ENCODE peak calls at places on chromosomes 2 and 18, in seven cellular contexts. A is AG04450, V is foreskin fibroblast, Y is epithelial cell of esophagus, X is IMR-90, W is astrocyte, L is lung. D is an unnamed sample.

GRCh38 chr2:30710016-30710415 is 97.2 kb downstream of the CAPN13 start:
- DNase-seq in L (peak; percentile 26), W (no peak), A (no peak), Y (no peak), X (no peak), V (no peak), D (no peak)

GRCh38 chr2:223123859-223124610 is 72.0 kb downstream of the KCNE4 start:
- DNase-seq in A (no peak), Y (no peak), V (peak; percentile 72), X (peak; percentile 22), W (no peak), L (no peak), D (no peak)

GRCh38 chr2:194602750-194603149 is 1054.3 kb upstream of the SLC39A10 start:
- DNase-seq in V (no peak), W (no peak), X (no peak), L (no peak), Y (peak; percentile 9), A (no peak), D (no peak)

GRCh38 chr2:227853765-227854271 is 17.6 kb upstream of the DAW1 start:
- DNase-seq in W (peak; percentile 66), Y (peak; percentile 28), X (peak; percentile 30), V (no peak), L (no peak), A (no peak), D (no peak)

GRCh38 chr18:13797157-13797611 is 26.8 kb upstream of the MC5R start:
- DNase-seq in V (no peak), Y (peak; percentile 82), W (peak; percentile 59), A (no peak), L (no peak), X (no peak), D (no peak)

GRCh38 chr2:37912056-37912455 is 13.0 kb upstream of the RMDN2 start:
- DNase-seq in V (peak; percentile 14), A (no peak), Y (peak; percentile 39), W (peak; percentile 56), X (peak; percentile 72), L (no peak), D (no peak)

GRCh38 chr2:64568836-64569235 is 44.7 kb downstream of the AFTPH start:
- DNase-seq in X (peak; percentile 3), W (no peak), L (no peak), A (no peak), Y (no peak), V (no peak), D (no peak)

GRCh38 chr2:162016080-162016479 is 57.9 kb downstream of the DPP4 start:
- DNase-seq in X (no peak), A (no peak), L (no peak), W (no peak), V (no peak), Y (no peak), D (no peak)

GRCh38 chr18:62710417-62710816 is 4.9 kb upstream of the PHLPP1 start:
- DNase-seq in L (no peak), V (peak; percentile 28), X (peak; percentile 33), W (peak; percentile 40), Y (no peak), A (no peak), D (no peak)

GRCh38 chr2:71348302-71348701 is 16.7 kb downstream of the ZNF638 start:
- DNase-seq in L (no peak), Y (peak; percentile 54), V (peak; percentile 33), A (peak; percentile 1), W (peak; percentile 35), X (peak; percentile 65), D (no peak)

GRCh38 chr18:77129150-77129551 is 3.4 kb downstream of the MBP start:
- DNase-seq in Y (peak; percentile 87), W (peak; percentile 99), V (peak; percentile 91), A (peak; percentile 13), L (no peak), X (peak; percentile 68), D (no peak)

GRCh38 chr18:12038082-12038660 is 55.5 kb upstream of the ANKRD62 start:
- DNase-seq in L (no peak), A (no peak), X (no peak), Y (peak; percentile 70), W (peak; percentile 23), V (no peak), D (no peak)

GRCh38 chr18:26185267-26185666 is 41.0 kb upstream of the TAF4B start:
- DNase-seq in A (no peak), L (no peak), X (no peak), Y (peak; percentile 3), W (no peak), V (no peak), D (peak; percentile 8)

GRCh38 chr2:230457073-230457768 is 41.2 kb downstream of the SP100 start:
- DNase-seq in A (no peak), V (no peak), L (no peak), X (no peak), Y (no peak), W (no peak), D (no peak)

GRCh38 chr2:225090746-225091145 is 48.5 kb upstream of the DOCK10 start:
- DNase-seq in A (no peak), W (peak; percentile 70), V (no peak), X (peak; percentile 65), L (no peak), Y (peak; percentile 71), D (no peak)

GRCh38 chr2:187548658-187549057 is 5.6 kb downstream of the TFPI start:
- DNase-seq in X (no peak), V (no peak), A (no peak), W (no peak), Y (no peak), L (no peak), D (no peak)

GRCh38 chr2:33372940-33373553 is 103.4 kb upstream of the RASGRP3 start:
- DNase-seq in L (no peak), V (no peak), A (no peak), Y (peak; percentile 78), W (peak; percentile 19), X (peak; percentile 28), D (peak; percentile 28)

GRCh38 chr2:73856214-73856613 is 27.5 kb downstream of the STAMBP start:
- DNase-seq in V (peak; percentile 92), X (peak; percentile 98), W (peak; percentile 98), L (no peak), A (peak; percentile 78), Y (peak; percentile 35), D (no peak)

GRCh38 chr18:78914586-78914935 is 65.1 kb upstream of the SALL3 start:
- DNase-seq in L (no peak), X (no peak), W (no peak), A (no peak), Y (no peak), V (no peak), D (no peak)

GRCh38 chr18:12750708-12751502 is 48.1 kb downstream of the PSMG2 start:
- DNase-seq in V (no peak), A (no peak), Y (no peak), W (no peak), L (no peak), X (no peak), D (no peak)

GRCh38 chr2:237449193-237449797 is 35.3 kb upstream of the COL6A3 start:
- DNase-seq in X (peak; percentile 48), Y (no peak), W (no peak), A (no peak), V (no peak), L (peak; percentile 55), D (peak; percentile 26)

GRCh38 chr2:187008111-187008510 is 159.1 kb upstream of the ZSWIM2 start:
- DNase-seq in A (no peak), W (peak; percentile 62), Y (peak; percentile 78), V (peak; percentile 32), L (no peak), X (peak; percentile 43), D (no peak)

GRCh38 chr2:227774011-227774624 is 28.4 kb downstream of the SCYGR8 start:
- DNase-seq in A (no peak), V (no peak), W (no peak), X (no peak), Y (peak; percentile 7), L (no peak), D (no peak)

GRCh38 chr2:47486858-47487497 is 84.0 kb downstream of the MSH2 start:
- DNase-seq in A (no peak), X (peak; percentile 18), Y (peak; percentile 42), L (no peak), W (no peak), V (no peak), D (no peak)

GRCh38 chr2:111157071-111157661 is 36.5 kb downstream of the BCL2L11 start:
- DNase-seq in W (no peak), X (no peak), A (no peak), V (no peak), Y (no peak), L (no peak), D (no peak)

GRCh38 chr2:205047273-205047839 is 502.1 kb downstream of the PARD3B start:
- DNase-seq in X (no peak), L (no peak), Y (no peak), A (no peak), V (no peak), W (no peak), D (peak; percentile 30)

GRCh38 chr2:98479959-98480524 is 35.4 kb downstream of the INPP4A start:
- DNase-seq in L (no peak), A (no peak), W (peak; percentile 61), Y (peak; percentile 98), X (peak; percentile 62), V (no peak), D (peak; percentile 43)

GRCh38 chr2:42874838-42875801 is 82.7 kb upstream of the HAAO start:
- DNase-seq in W (no peak), L (no peak), Y (no peak), X (no peak), A (no peak), V (no peak), D (no peak)

GRCh38 chr2:9821805-9822445 is 21.3 kb upstream of the TAF1B start:
- DNase-seq in L (no peak), A (no peak), X (no peak), V (no peak), W (no peak), Y (no peak), D (no peak)

GRCh38 chr2:209772316-209772715 is 684 bp downstream of the UNC80 start:
- DNase-seq in Y (no peak), X (no peak), L (no peak), A (no peak), V (no peak), W (no peak), D (no peak)

GRCh38 chr2:102451968-102452367 is 21.1 kb upstream of the SLC9A4 start:
- DNase-seq in V (no peak), X (no peak), W (no peak), A (no peak), Y (no peak), L (no peak), D (no peak)
- TF ChIP-seq CTCF in V (no peak), X (no peak), W (no peak), A (no peak), Y (no peak), L (no peak), D (no peak)

GRCh38 chr2:207810200-207810788 is 40.6 kb upstream of the FZD5 start:
- DNase-seq in X (no peak), A (no peak), Y (no peak), V (no peak), L (no peak), W (no peak), D (no peak)
- H3K4me3 ChIP-seq in X (no peak overlapping the region), A (no peak overlapping the region), Y (no peak overlapping the region), V (no peak overlapping the region), L (no peak overlapping the region), W (no peak overlapping the region), D (no peak overlapping the region)

GRCh38 chr2:236291911-236292310 is 27.7 kb upstream of the ASB18 start:
- DNase-seq in Y (no peak), X (no peak), A (no peak), L (no peak), V (no peak), W (no peak), D (no peak)
- TF ChIP-seq CTCF in Y (no peak), X (no peak), A (no peak), L (no peak), V (no peak), W (no peak), D (no peak)

GRCh38 chr18:3872651-3873050 is 422.7 kb downstream of the TGIF1 start:
- DNase-seq in Y (no peak), L (no peak), W (no peak), V (no peak), X (no peak), A (no peak), D (no peak)
- H3K4me3 ChIP-seq in Y (no peak overlapping the region), L (no peak overlapping the region), W (no peak overlapping the region), V (no peak overlapping the region), X (no peak overlapping the region), A (no peak overlapping the region), D (no peak overlapping the region)

D was measured in LNCaP clone FGC.